ENCODE peak calls at places on chromosomes 2 and 18, in four cellular contexts. R is breast epithelium, B is kidney epithelial cell, M is NCI-H1105. X is an unnamed sample.

GRCh38 chr18:48215876-48216638 is 193.1 kb downstream of the ZBTB7C start:
- DNase-seq in R (no peak), B (no peak), M (no peak), X (no peak)

GRCh38 chr18:70172225-70172624 is 33.3 kb downstream of the RTTN start:
- DNase-seq in R (no peak), B (no peak), M (no peak), X (no peak)

GRCh38 chr2:100418563-100418962 is 1.1 kb upstream of the CHST10 start:
- DNase-seq in R (no peak), B (no peak), M (no peak), X (no peak)

GRCh38 chr2:25699206-25699605 is 25.8 kb upstream of the DTNB start:
- DNase-seq in R (no peak), B (no peak), M (no peak), X (no peak)

GRCh38 chr18:42977982-42978595 is 137.4 kb downstream of the RIT2 start:
- DNase-seq in R (no peak), B (no peak), M (no peak), X (no peak)

GRCh38 chr2:6986251-6986893 is 69.2 kb downstream of the RNF144A start:
- DNase-seq in R (no peak), B (no peak), M (no peak), X (peak)

GRCh38 chr2:100660851-100661584 is 98.2 kb downstream of the PDCL3 start:
- DNase-seq in R (no peak), B (no peak), M (no peak), X (no peak)

GRCh38 chr2:191738667-191739066 is 60.7 kb downstream of the NABP1 start:
- DNase-seq in R (no peak), B (no peak), M (no peak), X (no peak)

GRCh38 chr2:17442334-17442733 is 75.9 kb downstream of the RAD51AP2 start:
- DNase-seq in R (no peak), B (no peak), M (no peak), X (no peak)

GRCh38 chr2:231479455-231479854 is 15.2 kb upstream of the NCL start:
- DNase-seq in R (no peak), B (no peak), M (no peak), X (no peak)

GRCh38 chr2:120509213-120509815 is 163.4 kb downstream of the INHBB start:
- DNase-seq in R (no peak), B (no peak), M (no peak), X (no peak)

GRCh38 chr2:172440795-172441194 is 13.4 kb downstream of the ITGA6 start:
- DNase-seq in R (no peak), B (peak), M (no peak), X (no peak)

GRCh38 chr18:79979843-79980242 is 8.5 kb downstream of the TXNL4A start:
- DNase-seq in R (no peak), B (no peak), M (no peak), X (no peak)

GRCh38 chr2:136056077-136056688 is 61.8 kb downstream of the CXCR4 start:
- DNase-seq in R (no peak), B (no peak), M (no peak), X (no peak)

GRCh38 chr2:227460833-227461232 is 11.1 kb upstream of the AGFG1 start:
- DNase-seq in R (no peak), B (no peak), M (no peak), X (no peak)

GRCh38 chr2:98461650-98462049 is 17.0 kb downstream of the INPP4A start:
- DNase-seq in R (no peak), B (no peak), M (no peak), X (no peak)

GRCh38 chr2:72028996-72029395 is 118.7 kb downstream of the CYP26B1 start:
- DNase-seq in R (peak), B (no peak), M (no peak), X (no peak)

GRCh38 chr2:226118471-226119429 is 680.9 kb downstream of the IRS1 start:
- DNase-seq in R (peak), B (peak), M (no peak), X (no peak)

GRCh38 chr2:158719411-158719810 is 75.7 kb upstream of the DAPL1 start:
- DNase-seq in R (no peak), B (no peak), M (no peak), X (no peak)

GRCh38 chr2:19774788-19775156 is 127.0 kb downstream of the TTC32 start:
- DNase-seq in R (no peak), B (no peak), M (no peak), X (peak)

GRCh38 chr18:5584751-5585417 is 41.1 kb upstream of the EPB41L3 start:
- DNase-seq in R (no peak), B (peak), M (no peak), X (no peak)

X was measured in COR-L47.